ENCODE peak calls at places on chromosomes 7 and 10, in five cellular contexts. M is cardiac muscle cell, I is AG04450, X is ovary, Q is hepatocyte. W is an unnamed sample.

GRCh38 chr7:31307941-31308340 is 32.6 kb downstream of the NEUROD6 start:
- DNase-seq in M (no peak), I (no peak), X (no peak), Q (no peak), W (no peak)

GRCh38 chr7:141575654-141576448 is 24.6 kb downstream of the AGK start:
- DNase-seq in M (no peak), I (no peak), X (no peak), Q (no peak), W (no peak)

GRCh38 chr7:135620980-135621850 is 41.1 kb upstream of the STMP1 start:
- DNase-seq in M (peak; percentile 72), I (peak; percentile 75), X (peak; percentile 62), Q (peak; percentile 87), W (peak; percentile 54)

GRCh38 chr10:21692909-21693308 is 158.9 kb downstream of the MLLT10 start:
- DNase-seq in M (no peak), I (no peak), X (no peak), Q (no peak), W (no peak)

GRCh38 chr7:142168746-142169145 is 57.2 kb downstream of the MGAM2 start:
- DNase-seq in M (peak; percentile 57), I (no peak), X (no peak), Q (peak; percentile 24), W (no peak)

GRCh38 chr10:81600185-81600584 is 274.8 kb upstream of the NRG3 start:
- DNase-seq in M (no peak), I (no peak), X (no peak), Q (no peak), W (no peak)

GRCh38 chr7:64747802-64748201 is 46.4 kb upstream of the ZNF138 start:
- DNase-seq in M (no peak), I (no peak), X (no peak), Q (no peak), W (no peak)

GRCh38 chr10:94315975-94316464 is 46.7 kb downstream of the NOC3L start:
- DNase-seq in M (no peak), I (no peak), X (no peak), Q (peak; percentile 13), W (no peak)

GRCh38 chr7:250523-250922 is 39.4 kb upstream of the FOXL3 start:
- DNase-seq in M (no peak), I (no peak), X (no peak), Q (no peak), W (no peak)

GRCh38 chr10:73588656-73589055 is 2.5 kb downstream of the USP54 start:
- DNase-seq in M (no peak), I (no peak), X (no peak), Q (peak; percentile 26), W (no peak)
- H3K4me3 ChIP-seq in M (no peak overlapping the region), I (no peak overlapping the region), X (no peak overlapping the region), Q (no peak overlapping the region), W (no peak overlapping the region)

DNA sequence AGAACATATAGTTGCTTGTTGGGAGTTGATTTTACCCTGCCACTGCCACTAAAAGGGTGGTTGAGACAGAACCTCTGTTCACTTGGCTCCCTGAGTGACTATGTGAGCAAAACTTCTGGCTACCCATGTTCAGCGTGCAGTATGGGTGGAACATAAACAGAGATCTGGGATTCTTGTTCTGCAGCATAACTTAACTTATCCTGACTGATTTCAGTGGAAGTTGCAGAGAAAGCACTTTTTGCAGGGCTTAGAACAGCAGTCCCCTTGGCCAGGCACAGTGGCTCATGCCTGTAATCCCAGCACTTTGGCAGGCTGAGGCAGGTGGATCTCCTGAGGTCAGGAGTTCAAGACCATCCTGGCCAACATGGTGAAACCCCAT is 14.7 kb downstream of the CCL26 start:
- DNase-seq in M (no peak), I (no peak), X (no peak), Q (no peak), W (no peak)
- TF ChIP-seq CTCF in M (no peak), I (no peak), X (no peak), Q (no peak), W (no peak)

GRCh38 chr7:137985253-137985896 is 16.5 kb downstream of the CREB3L2 start:
- DNase-seq in M (peak; percentile 41), I (no peak), X (no peak), Q (no peak), W (no peak)
- H3K4me3 ChIP-seq in M (no peak overlapping the region), I (no peak overlapping the region), X (no peak overlapping the region), Q (no peak overlapping the region), W (no peak overlapping the region)

DNA sequence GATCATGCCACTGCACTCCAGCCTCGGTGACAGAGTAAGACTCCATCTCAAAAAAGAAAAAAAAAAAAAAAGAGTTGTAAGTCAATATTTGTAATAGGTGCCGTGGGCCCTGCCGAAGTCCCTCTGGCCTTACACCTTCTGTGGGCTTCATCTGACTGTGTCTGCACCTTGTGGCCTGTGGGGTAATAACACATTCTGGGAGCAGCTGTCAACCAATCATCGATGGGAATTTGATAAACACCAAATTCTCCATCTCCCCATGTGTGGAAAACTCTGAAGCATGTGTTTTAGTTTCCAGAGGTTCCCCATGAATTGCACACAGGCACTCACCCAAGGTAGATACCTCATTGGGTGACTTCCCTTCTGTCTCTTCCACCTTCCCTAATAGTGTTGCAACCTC is 10.8 kb downstream of the ZNF394 start:
- DNase-seq in M (no peak), I (no peak), X (no peak), Q (no peak), W (no peak)
- TF ChIP-seq CTCF in M (no peak), I (no peak), X (no peak), Q (no peak), W (no peak)

GRCh38 chr10:17649836-17650235 is 5.9 kb downstream of the STAM start:
- DNase-seq in M (no peak), I (no peak), X (no peak), Q (no peak), W (no peak)

GRCh38 chr10:17650416-17650815 is 6.5 kb downstream of the STAM start:
- DNase-seq in M (no peak), I (no peak), X (no peak), Q (no peak), W (no peak)

GRCh38 chr10:17655009-17655408 is 11.1 kb downstream of the STAM start:
- DNase-seq in M (no peak), I (no peak), X (no peak), Q (no peak), W (no peak)

GRCh38 chr10:17651891-17652290 is 7.9 kb downstream of the STAM start:
- DNase-seq in M (no peak), I (no peak), X (no peak), Q (no peak), W (no peak)

GRCh38 chr10:17652585-17652984 is 8.6 kb downstream of the STAM start:
- DNase-seq in M (no peak), I (no peak), X (no peak), Q (no peak), W (no peak)
- H3K4me3 ChIP-seq in M (no peak overlapping the region), I (no peak overlapping the region), X (no peak overlapping the region), Q (no peak overlapping the region), W (no peak overlapping the region)

GRCh38 chr7:156156734-156157408 is 344.6 kb upstream of the SHH start:
- DNase-seq in M (no peak), I (no peak), X (no peak), Q (peak; percentile 61), W (peak; percentile 40)
- TF ChIP-seq CTCF in M (no peak), I (peak; percentile 10), X (no peak), Q (peak; percentile 37), W (peak; percentile 76)